ENCODE peak calls at places on chromosomes 13 and 19, in seven cellular contexts. M is HepG2, S is GM12891, R is H1, O is GM12878, D is SK-N-SH, A is K562. Z is an unnamed sample.

GRCh38 chr13:27005556-27005955 is 166.1 kb downstream of the USP12 start:
- DNase-seq in M (no peak), S (no peak), R (no peak), O (no peak), D (no peak), A (no peak), Z (no peak)

GRCh38 chr19:1453525-1454371 is 3.8 kb downstream of the APC2 start:
- DNase-seq in M (no peak), S (no peak), R (no peak), O (no peak), D (peak), A (no peak), Z (no peak)

GRCh38 chr19:38678217-38678890 is 30.9 kb downstream of the ACTN4 start:
- DNase-seq in M (no peak), S (no peak), R (no peak), O (no peak), D (no peak), A (no peak), Z (no peak)

GRCh38 chr13:32116210-32116609 is 84.6 kb downstream of the FRY start:
- DNase-seq in M (no peak), S (no peak), R (no peak), O (no peak), D (no peak), A (no peak), Z (no peak)

GRCh38 chr19:42445948-42446347 is 3.2 kb upstream of the CXCL17 start:
- DNase-seq in M (no peak), S (no peak), R (no peak), O (no peak), D (no peak), A (no peak), Z (no peak)

GRCh38 chr13:47327856-47328255 is 431.0 kb upstream of the HTR2A start:
- DNase-seq in M (no peak), S (no peak), R (no peak), O (no peak), D (no peak), A (no peak), Z (no peak)

GRCh38 chr13:24220086-24220703 is 59.7 kb downstream of the SPATA13 start:
- DNase-seq in M (peak), S (peak), R (no peak), O (no peak), D (peak), A (peak), Z (peak)

GRCh38 chr13:35791191-35791902 is 314.9 kb upstream of the MAB21L1 start:
- DNase-seq in M (no peak), S (no peak), R (no peak), O (no peak), D (no peak), A (no peak), Z (no peak)

GRCh38 chr13:49348748-49349147 is 95.1 kb downstream of the CAB39L start:
- DNase-seq in M (no peak), S (no peak), R (peak), O (no peak), D (no peak), A (no peak), Z (no peak)

GRCh38 chr19:43532571-43532961 is 422 bp upstream of the ZNF575 start:
- DNase-seq in M (no peak), S (no peak), R (no peak), O (no peak), D (peak), A (no peak), Z (no peak)

GRCh38 chr13:33079960-33080359 is 63.7 kb downstream of the KL start:
- DNase-seq in M (no peak), S (no peak), R (no peak), O (no peak), D (no peak), A (no peak), Z (no peak)

GRCh38 chr19:31725051-31725450 is 375.8 kb upstream of the TSHZ3 start:
- DNase-seq in M (no peak), S (no peak), R (no peak), O (no peak), D (no peak), A (no peak), Z (no peak)
- TF ChIP-seq TAF1 in M (no peak), S (no peak), R (no peak), O (no peak), D (no peak), A (no peak), Z (no peak)

DNA sequence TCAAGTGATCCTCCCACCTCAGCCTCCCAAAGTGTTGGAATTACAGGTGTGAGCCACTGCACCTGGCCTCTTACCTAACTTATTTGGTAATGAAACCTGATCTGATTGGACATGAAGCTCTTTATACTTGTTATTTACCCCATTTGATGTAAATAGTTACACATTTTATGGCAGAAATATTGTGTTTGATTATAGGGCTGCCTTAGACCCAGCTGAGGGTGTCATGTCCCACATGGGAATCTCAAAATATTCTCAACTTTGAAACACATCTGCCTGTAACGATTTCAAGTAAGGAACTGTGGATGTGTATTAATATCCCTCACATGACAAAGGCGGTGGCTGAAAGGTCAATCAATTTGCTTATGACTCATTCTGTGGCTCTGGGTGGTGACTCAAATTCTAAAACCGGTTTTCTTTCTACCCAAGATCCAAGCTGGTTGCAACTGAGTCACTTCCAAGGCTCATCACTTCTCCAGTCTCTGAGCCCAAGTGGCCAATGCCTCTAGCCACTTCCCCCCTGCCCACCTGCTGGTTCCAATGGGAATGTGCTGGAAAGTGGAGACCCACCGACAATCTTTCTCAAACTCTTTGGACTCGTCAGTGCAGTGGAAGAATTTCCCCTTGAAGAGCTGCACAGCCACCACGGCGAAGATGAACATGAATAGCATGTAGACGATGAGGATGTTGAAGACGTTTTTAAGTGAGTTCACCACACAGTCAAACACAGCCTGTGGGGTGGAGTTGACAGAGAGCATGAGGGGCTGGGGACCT is 110.9 kb downstream of the IER2 start:
- DNase-seq in M (no peak), S (peak), R (no peak), O (peak), D (no peak), A (peak), Z (peak)
- TF ChIP-seq TAF1 in M (no peak), S (no peak), R (no peak), O (no peak), D (no peak), A (no peak), Z (no peak)

GRCh38 chr13:113048766-113049165 is 56.8 kb upstream of the F7 start:
- DNase-seq in M (no peak), S (no peak), R (no peak), O (no peak), D (no peak), A (no peak), Z (no peak)

GRCh38 chr13:113049981-113050380 is 55.6 kb upstream of the F7 start:
- DNase-seq in M (no peak), S (no peak), R (no peak), O (no peak), D (no peak), A (no peak), Z (no peak)

GRCh38 chr13:113050856-113051431 is 54.6 kb upstream of the F7 start:
- DNase-seq in M (no peak), S (no peak), R (no peak), O (no peak), D (no peak), A (no peak), Z (no peak)

GRCh38 chr13:113047587-113047986 is 58.0 kb upstream of the F7 start:
- DNase-seq in M (no peak), S (no peak), R (no peak), O (no peak), D (no peak), A (no peak), Z (no peak)

DNA sequence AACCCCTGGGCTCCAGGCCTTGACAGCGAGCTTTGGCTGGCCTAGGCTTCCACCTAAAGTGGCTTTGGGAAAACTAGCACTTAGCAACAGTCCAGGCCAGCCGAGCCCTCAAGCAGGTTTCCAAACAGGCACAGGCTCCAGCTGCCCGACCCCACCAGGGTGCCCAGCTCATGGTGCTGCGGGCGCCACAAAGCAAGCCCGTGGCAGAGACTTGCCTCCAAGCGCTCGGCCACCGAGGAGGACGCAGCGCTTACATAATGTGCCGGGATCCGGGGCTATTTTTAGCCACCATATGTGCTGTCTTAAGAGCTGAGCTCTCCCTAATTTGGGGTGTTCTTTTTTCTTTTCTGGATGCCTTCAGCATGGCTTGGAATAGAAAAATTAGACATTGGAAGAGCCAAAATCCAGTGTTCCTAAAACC is 56.1 kb upstream of the F7 start:
- DNase-seq in M (no peak), S (no peak), R (no peak), O (no peak), D (no peak), A (no peak), Z (no peak)
- TF ChIP-seq TAF1 in M (no peak), S (no peak), R (no peak), O (no peak), D (no peak), A (no peak), Z (no peak)

GRCh38 chr13:75255159-75255558 is 226.8 kb downstream of the TBC1D4 start:
- DNase-seq in M (no peak), S (no peak), R (no peak), O (no peak), D (no peak), A (no peak), Z (no peak)

GRCh38 chr13:75255653-75256052 is 226.3 kb downstream of the TBC1D4 start:
- DNase-seq in M (no peak), S (no peak), R (no peak), O (no peak), D (no peak), A (no peak), Z (no peak)

GRCh38 chr13:75263741-75264407 is 218.1 kb downstream of the TBC1D4 start:
- DNase-seq in M (no peak), S (no peak), R (no peak), O (no peak), D (no peak), A (no peak), Z (no peak)

GRCh38 chr13:75256922-75257321 is 225.0 kb downstream of the TBC1D4 start:
- DNase-seq in M (peak), S (no peak), R (no peak), O (no peak), D (no peak), A (no peak), Z (no peak)

GRCh38 chr13:75258159-75258782 is 223.7 kb downstream of the TBC1D4 start:
- DNase-seq in M (peak), S (no peak), R (no peak), O (no peak), D (peak), A (peak), Z (no peak)
- TF ChIP-seq TAF1 in M (no peak), S (no peak), R (no peak), O (no peak), D (no peak), A (no peak), Z (no peak)

Z was measured in GM12892.